ENCODE peak calls at places on chromosomes 12 and 14, in eight cellular contexts. E, S, K, V, L, Y, J and U are unnamed samples.

GRCh38 chr12:116213014-116213413 is 64.5 kb downstream of the MED13L start:
- DNase-seq in E (no peak), S (no peak), K (no peak), V (no peak), L (no peak), Y (no peak), J (no peak), U (no peak)

GRCh38 chr12:13347241-13348043 is 150.9 kb downstream of the EMP1 start:
- DNase-seq in E (no peak), S (peak), K (peak), V (peak), L (no peak), Y (peak), J (no peak), U (no peak)

GRCh38 chr12:112116232-112117060 is 7.9 kb upstream of the NAA25 start:
- DNase-seq in E (no peak), S (peak), K (no peak), V (no peak), L (no peak), Y (peak), J (peak), U (no peak)

GRCh38 chr12:12736759-12737676 is 19.9 kb downstream of the CDKN1B start:
- DNase-seq in E (no peak), S (peak), K (no peak), V (no peak), L (no peak), Y (peak), J (peak), U (no peak)

GRCh38 chr12:61739925-61740324 is 520.3 kb upstream of the USP15 start:
- DNase-seq in E (no peak), S (no peak), K (no peak), V (no peak), L (no peak), Y (no peak), J (no peak), U (no peak)

GRCh38 chr12:52496590-52497071 is 3.6 kb upstream of the KRT6A start:
- DNase-seq in E (no peak), S (peak), K (no peak), V (no peak), L (no peak), Y (peak), J (no peak), U (no peak)

GRCh38 chr12:119072463-119072862 is 91.1 kb downstream of the SRRM4 start:
- DNase-seq in E (no peak), S (no peak), K (no peak), V (no peak), L (no peak), Y (no peak), J (no peak), U (no peak)

GRCh38 chr14:64337901-64338615 is 43.9 kb upstream of the ESR2 start:
- DNase-seq in E (no peak), S (peak), K (no peak), V (no peak), L (peak), Y (peak), J (peak), U (no peak)

GRCh38 chr12:46437411-46437810 is 64.8 kb upstream of the SLC38A2 start:
- DNase-seq in E (no peak), S (no peak), K (no peak), V (no peak), L (no peak), Y (no peak), J (no peak), U (no peak)

GRCh38 chr14:55411426-55412389 is at the start of gene ATG14:
- DNase-seq in E (peak), S (peak), K (peak), V (no peak), L (no peak), Y (peak), J (peak), U (peak)

GRCh38 chr12:18430425-18431048 is 169.2 kb downstream of the PIK3C2G start:
- DNase-seq in E (no peak), S (peak), K (no peak), V (no peak), L (no peak), Y (peak), J (peak), U (no peak)

GRCh38 chr14:99807413-99808132 is 14.4 kb downstream of the EML1 start:
- DNase-seq in E (no peak), S (peak), K (no peak), V (no peak), L (no peak), Y (no peak), J (no peak), U (no peak)

GRCh38 chr12:79125358-79125757 is 260.8 kb downstream of the SYT1 start:
- DNase-seq in E (no peak), S (no peak), K (no peak), V (no peak), L (no peak), Y (no peak), J (no peak), U (no peak)

GRCh38 chr14:106490442-106490841 is 964.1 kb downstream of the TMEM121 start:
- DNase-seq in E (no peak), S (no peak), K (no peak), V (no peak), L (no peak), Y (no peak), J (no peak), U (no peak)

GRCh38 chr14:90583427-90583826 is 186.6 kb downstream of the CALM1 start:
- DNase-seq in E (no peak), S (no peak), K (no peak), V (no peak), L (no peak), Y (no peak), J (no peak), U (no peak)

GRCh38 chr12:113162102-113163029 is 12.8 kb downstream of the CFAP73 start:
- DNase-seq in E (no peak), S (peak), K (no peak), V (no peak), L (no peak), Y (no peak), J (no peak), U (no peak)

GRCh38 chr12:4284306-4284705 is 10.7 kb downstream of the CCND2 start:
- DNase-seq in E (no peak), S (no peak), K (no peak), V (no peak), L (no peak), Y (no peak), J (no peak), U (no peak)

GRCh38 chr12:87813476-87814234 is 215.5 kb downstream of the C12orf50 start:
- DNase-seq in E (no peak), S (peak), K (no peak), V (peak), L (peak), Y (no peak), J (no peak), U (no peak)

GRCh38 chr12:48988030-48988649 is 10.0 kb downstream of the WNT1 start:
- DNase-seq in E (no peak), S (peak), K (peak), V (no peak), L (no peak), Y (peak), J (peak), U (peak)

GRCh38 chr14:22508150-22508457 is 80.9 kb downstream of the DAD1 start:
- DNase-seq in E (no peak), S (no peak), K (no peak), V (no peak), L (no peak), Y (no peak), J (no peak), U (no peak)

GRCh38 chr12:44581642-44582242 is 294.4 kb downstream of the NELL2 start:
- DNase-seq in E (no peak), S (peak), K (no peak), V (no peak), L (no peak), Y (no peak), J (no peak), U (no peak)

GRCh38 chr14:104722938-104723650 is 935 bp upstream of the ADSS1 start:
- DNase-seq in E (no peak), S (no peak), K (no peak), V (no peak), L (no peak), Y (no peak), J (no peak), U (no peak)

GRCh38 chr14:104976198-104977007 is 1.8 kb downstream of the AHNAK2 start:
- DNase-seq in E (peak), S (peak), K (peak), V (no peak), L (peak), Y (peak), J (peak), U (peak)

GRCh38 chr12:103858953-103859601 is 18.0 kb upstream of the NT5DC3 start:
- DNase-seq in E (no peak), S (peak), K (no peak), V (peak), L (peak), Y (peak), J (no peak), U (no peak)

GRCh38 chr14:96754162-96754844 is 42.9 kb upstream of the VRK1 start:
- DNase-seq in E (no peak), S (peak), K (no peak), V (no peak), L (peak), Y (no peak), J (no peak), U (no peak)

GRCh38 chr12:32947203-32947795 is 50.7 kb upstream of the PKP2 start:
- DNase-seq in E (no peak), S (peak), K (no peak), V (no peak), L (no peak), Y (no peak), J (peak), U (no peak)

GRCh38 chr14:88614218-88614907 is 51.5 kb downstream of the ZC3H14 start:
- DNase-seq in E (no peak), S (peak), K (no peak), V (peak), L (peak), Y (peak), J (no peak), U (no peak)

GRCh38 chr14:60964901-60965300 is 16.0 kb downstream of the TRMT5 start:
- DNase-seq in E (no peak), S (no peak), K (no peak), V (no peak), L (no peak), Y (no peak), J (no peak), U (no peak)

GRCh38 chr12:1528791-1529190 is 65.6 kb downstream of the FBXL14 start:
- DNase-seq in E (no peak), S (no peak), K (no peak), V (no peak), L (no peak), Y (no peak), J (no peak), U (no peak)

GRCh38 chr12:124442772-124443445 is 124.5 kb downstream of the NCOR2 start:
- DNase-seq in E (no peak), S (peak), K (no peak), V (no peak), L (no peak), Y (no peak), J (no peak), U (no peak)

GRCh38 chr14:47959753-47960152 is 284.3 kb upstream of the MDGA2 start:
- DNase-seq in E (no peak), S (no peak), K (no peak), V (no peak), L (no peak), Y (no peak), J (no peak), U (no peak)

GRCh38 chr12:98856897-98857540 is 211.9 kb downstream of the APAF1 start:
- DNase-seq in E (no peak), S (peak), K (no peak), V (peak), L (no peak), Y (no peak), J (no peak), U (no peak)

GRCh38 chr12:64633186-64633939 is 23.1 kb downstream of the RASSF3 start:
- DNase-seq in E (no peak), S (no peak), K (no peak), V (no peak), L (no peak), Y (no peak), J (no peak), U (no peak)

GRCh38 chr14:88554458-88555286 is at the start of gene PTPN21:
- DNase-seq in E (no peak), S (peak), K (no peak), V (no peak), L (no peak), Y (peak), J (peak), U (no peak)

GRCh38 chr12:54052745-54053624 is 650 bp upstream of the HOXC4 start:
- DNase-seq in E (no peak), S (no peak), K (no peak), V (no peak), L (no peak), Y (no peak), J (no peak), U (peak)

GRCh38 chr14:68593806-68594536 is 198.9 kb downstream of the ZFP36L1 start:
- DNase-seq in E (no peak), S (peak), K (no peak), V (no peak), L (no peak), Y (no peak), J (no peak), U (peak)

GRCh38 chr14:99561827-99562226 is 42.2 kb downstream of the CCDC85C start:
- DNase-seq in E (no peak), S (no peak), K (no peak), V (no peak), L (no peak), Y (no peak), J (no peak), U (no peak)

GRCh38 chr12:124730455-124730932 is 133.2 kb downstream of the SCARB1 start:
- DNase-seq in E (no peak), S (peak), K (no peak), V (no peak), L (no peak), Y (no peak), J (no peak), U (no peak)

GRCh38 chr12:56836800-56837663 is 73.9 kb downstream of the HSD17B6 start:
- DNase-seq in E (no peak), S (peak), K (no peak), V (peak), L (peak), Y (peak), J (no peak), U (no peak)

GRCh38 chr12:64782181-64782580 is 23.0 kb upstream of the GNS start:
- DNase-seq in E (no peak), S (no peak), K (no peak), V (no peak), L (no peak), Y (no peak), J (no peak), U (no peak)